ENCODE peak calls at places on chromosomes 3 and 15, in six cellular contexts. M is H9, Y is cardiac muscle cell, C is DMS53, U is HEK293T, W is right atrium auricular region. H is an unnamed sample.

GRCh38 chr15:43211336-43211735 is 9.5 kb downstream of the EPB42 start:
- DNase-seq in M (no peak), Y (no peak), C (no peak), U (no peak), W (no peak), H (no peak)

GRCh38 chr3:60417590-60417989 is 833.7 kb downstream of the FHIT start:
- DNase-seq in M (no peak), Y (no peak), C (no peak), U (no peak), W (no peak), H (no peak)

GRCh38 chr3:74267583-74268184 is 346.8 kb downstream of the CNTN3 start:
- DNase-seq in M (peak), Y (peak), C (peak), U (peak), W (no peak), H (peak)

GRCh38 chr3:114179575-114179974 is 723 bp upstream of the DRD3 start:
- DNase-seq in M (peak), Y (peak), C (peak), U (no peak), W (no peak), H (peak)

GRCh38 chr15:47661661-47662180 is 55.6 kb upstream of the SEMA6D start:
- DNase-seq in M (no peak), Y (no peak), C (no peak), U (no peak), W (no peak), H (no peak)

GRCh38 chr15:76342382-76343201 is 6.0 kb downstream of the ISL2 start:
- DNase-seq in M (peak), Y (peak), C (peak), U (no peak), W (no peak), H (no peak)

GRCh38 chr15:69468241-69469121 is 15.9 kb downstream of the RPLP1 start:
- DNase-seq in M (no peak), Y (no peak), C (peak), U (no peak), W (peak), H (peak)

GRCh38 chr3:156474560-156475389 is 80.1 kb downstream of the SSR3 start:
- DNase-seq in M (peak), Y (peak), C (peak), U (peak), W (no peak), H (peak)

GRCh38 chr3:73680696-73681095 is 56.0 kb upstream of the PDZRN3 start:
- DNase-seq in M (no peak), Y (no peak), C (no peak), U (no peak), W (no peak), H (no peak)

GRCh38 chr3:27545061-27545460 is 60.9 kb upstream of the SLC4A7 start:
- DNase-seq in M (no peak), Y (no peak), C (no peak), U (no peak), W (no peak), H (no peak)

GRCh38 chr15:68217341-68217740 is 12.2 kb downstream of the CLN6 start:
- DNase-seq in M (no peak), Y (no peak), C (no peak), U (no peak), W (no peak), H (no peak)

GRCh38 chr15:76979331-76979925 is 15.5 kb upstream of the PSTPIP1 start:
- DNase-seq in M (no peak), Y (no peak), C (no peak), U (no peak), W (no peak), H (peak)

GRCh38 chr3:120170223-120170622 is 76.0 kb upstream of the GSK3B start:
- DNase-seq in M (no peak), Y (no peak), C (peak), U (no peak), W (no peak), H (peak)

GRCh38 chr15:85379403-85380131 is 836 bp upstream of the AKAP13 start:
- DNase-seq in M (no peak), Y (no peak), C (peak), U (no peak), W (no peak), H (no peak)

GRCh38 chr3:118955914-118956556 is 78.6 kb downstream of the IGSF11 start:
- DNase-seq in M (no peak), Y (no peak), C (no peak), U (no peak), W (no peak), H (no peak)

GRCh38 chr15:41948499-41948898 is 23.9 kb downstream of the EHD4 start:
- DNase-seq in M (no peak), Y (no peak), C (no peak), U (no peak), W (no peak), H (no peak)

GRCh38 chr3:119350114-119350513 is 55.9 kb downstream of the ARHGAP31 start:
- DNase-seq in M (peak), Y (no peak), C (no peak), U (no peak), W (no peak), H (no peak)

GRCh38 chr3:95923496-95924210 is 890.7 kb upstream of the EPHA6 start:
- DNase-seq in M (no peak), Y (no peak), C (peak), U (no peak), W (peak), H (peak)

GRCh38 chr3:484302-484701 is 287.7 kb downstream of the CHL1 start:
- DNase-seq in M (no peak), Y (peak), C (no peak), U (no peak), W (no peak), H (no peak)

H was measured in astrocyte of the spinal cord.